ENCODE peak calls at places on chromosome 14, in nine cellular contexts. U is K562, T is AG04450, N is kidney epithelial cell, G is B cell, Y is HCT116, J is PC-9, B is psoas muscle, W is thoracic aorta. V is an unnamed sample.

GRCh38 chr14:72513994-72514659 is 379.8 kb downstream of the DPF3 start:
- DNase-seq in T (peak), J (no peak), Y (peak), G (no peak), N (peak), W (no peak), B (no peak), U (peak), V (no peak)

GRCh38 chr14:95660550-95661515 is 25.4 kb upstream of the TCL1B start:
- DNase-seq in T (no peak), B (no peak), N (no peak), G (no peak), Y (no peak), U (no peak), J (no peak), W (no peak), V (no peak)

GRCh38 chr14:98906123-98906995 is 365.6 kb downstream of the BCL11B start:
- DNase-seq in W (no peak), N (no peak), Y (peak), J (no peak), T (no peak), U (no peak), B (peak), G (no peak), V (no peak)

GRCh38 chr14:102827716-102828115 is 50.5 kb downstream of the TRAF3 start:
- DNase-seq in N (no peak), W (no peak), G (no peak), B (no peak), J (no peak), T (no peak), Y (no peak), U (no peak), V (no peak)

GRCh38 chr14:43031598-43031997 is 1424.9 kb downstream of the LRFN5 start:
- DNase-seq in Y (no peak), U (no peak), G (no peak), T (no peak), W (no peak), B (no peak), N (peak), J (no peak), V (no peak)

GRCh38 chr14:64844272-64844671 is 35.4 kb downstream of the SPTB start:
- DNase-seq in N (no peak), T (no peak), B (no peak), J (no peak), G (no peak), Y (no peak), U (no peak), W (no peak), V (no peak)

GRCh38 chr14:35438910-35439713 is 34.6 kb upstream of the NFKBIA start:
- DNase-seq in N (no peak), U (peak), G (peak), W (no peak), J (no peak), Y (peak), T (no peak), B (no peak), V (no peak)

GRCh38 chr14:104940526-104941150 is 16.0 kb downstream of the PLD4 start:
- DNase-seq in W (no peak), T (no peak), J (no peak), B (no peak), N (no peak), Y (no peak), U (no peak), G (no peak), V (no peak)

GRCh38 chr14:84084056-84084590 is 1445.8 kb upstream of the FLRT2 start:
- DNase-seq in N (no peak), T (no peak), G (no peak), Y (no peak), B (no peak), U (no peak), W (no peak), J (no peak), V (no peak)

DNA sequence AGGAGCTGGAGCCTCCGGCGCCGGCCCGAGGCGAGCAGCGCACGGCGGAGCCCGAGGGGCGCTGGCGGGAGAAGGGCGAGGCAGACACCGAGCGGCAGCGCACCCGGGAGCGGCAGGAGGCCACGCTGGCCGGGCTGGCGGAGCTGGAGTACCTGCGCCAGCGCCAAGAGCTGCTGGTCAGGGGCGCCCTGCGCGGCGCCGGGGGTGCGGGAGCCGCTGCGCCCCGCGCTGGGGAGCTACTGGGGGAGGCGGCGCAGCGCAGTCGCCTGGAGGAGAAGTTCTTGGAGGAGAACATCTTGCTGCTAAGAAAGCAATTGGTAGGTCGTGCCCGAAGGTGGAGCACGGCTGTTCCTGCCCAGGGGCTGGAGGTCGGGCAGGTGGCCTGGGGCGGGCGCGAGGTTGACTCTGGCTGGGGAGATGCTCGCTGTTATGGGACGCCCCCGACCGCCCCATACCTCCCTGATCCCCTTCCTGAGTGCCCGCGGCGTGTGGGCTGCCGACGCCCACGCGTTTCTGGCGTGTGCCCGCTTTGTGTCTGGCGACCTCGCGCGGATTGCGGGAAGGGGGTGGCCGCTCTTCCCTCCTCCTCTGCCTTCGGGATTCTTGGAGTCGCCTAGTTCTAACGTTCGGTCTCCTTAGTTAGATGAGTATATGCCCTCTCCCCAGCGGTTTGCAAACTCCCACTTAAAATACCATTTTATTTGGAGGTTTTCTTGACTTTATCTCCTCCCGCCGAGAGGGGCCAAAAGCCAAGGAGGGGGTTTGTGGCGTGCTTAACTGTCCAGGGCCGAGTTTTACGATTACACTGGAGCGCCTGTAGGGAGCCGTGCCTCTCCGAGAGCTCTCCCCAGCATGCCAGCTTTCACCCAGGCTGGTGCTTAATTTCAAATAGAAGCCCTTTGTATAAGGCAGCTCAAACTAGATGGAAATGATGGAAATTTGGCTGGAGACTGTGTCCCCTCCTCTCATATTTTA is 756 bp downstream of the DACT1 start:
- DNase-seq in U (no peak), Y (no peak), W (no peak), J (no peak), T (no peak), G (no peak), N (no peak), B (peak), V (no peak)
- TF ChIP-seq CTCF in U (no peak), Y (no peak), W (peak), J (no peak), T (peak), G (no peak), N (peak), B (no peak), V (no peak)

DNA sequence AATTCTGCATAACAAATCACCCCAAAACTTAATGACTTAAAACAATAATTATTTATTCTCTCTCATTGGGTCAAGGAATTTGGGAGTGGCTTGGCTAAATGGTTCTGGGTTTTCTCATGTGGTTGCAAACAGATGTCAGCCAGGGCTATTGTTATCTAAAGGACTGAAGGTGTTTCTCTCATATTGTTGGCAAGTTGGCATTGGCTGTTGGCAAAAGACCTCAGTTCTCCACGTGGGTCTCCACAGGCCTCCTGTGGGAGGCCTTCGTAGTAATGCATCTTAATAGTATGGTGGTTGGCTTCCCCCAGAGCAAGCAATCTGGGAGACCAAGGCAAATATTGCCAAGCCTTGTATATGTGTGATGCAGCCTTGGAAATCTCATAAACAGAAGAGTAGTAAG is 14.4 kb downstream of the GALNT16 start:
- DNase-seq in J (no peak), G (no peak), W (no peak), B (no peak), U (no peak), N (no peak), Y (no peak), T (no peak), V (no peak)
- TF ChIP-seq CTCF in J (no peak), G (no peak), W (no peak), B (no peak), U (no peak), N (no peak), Y (no peak), T (no peak), V (no peak)

DNA sequence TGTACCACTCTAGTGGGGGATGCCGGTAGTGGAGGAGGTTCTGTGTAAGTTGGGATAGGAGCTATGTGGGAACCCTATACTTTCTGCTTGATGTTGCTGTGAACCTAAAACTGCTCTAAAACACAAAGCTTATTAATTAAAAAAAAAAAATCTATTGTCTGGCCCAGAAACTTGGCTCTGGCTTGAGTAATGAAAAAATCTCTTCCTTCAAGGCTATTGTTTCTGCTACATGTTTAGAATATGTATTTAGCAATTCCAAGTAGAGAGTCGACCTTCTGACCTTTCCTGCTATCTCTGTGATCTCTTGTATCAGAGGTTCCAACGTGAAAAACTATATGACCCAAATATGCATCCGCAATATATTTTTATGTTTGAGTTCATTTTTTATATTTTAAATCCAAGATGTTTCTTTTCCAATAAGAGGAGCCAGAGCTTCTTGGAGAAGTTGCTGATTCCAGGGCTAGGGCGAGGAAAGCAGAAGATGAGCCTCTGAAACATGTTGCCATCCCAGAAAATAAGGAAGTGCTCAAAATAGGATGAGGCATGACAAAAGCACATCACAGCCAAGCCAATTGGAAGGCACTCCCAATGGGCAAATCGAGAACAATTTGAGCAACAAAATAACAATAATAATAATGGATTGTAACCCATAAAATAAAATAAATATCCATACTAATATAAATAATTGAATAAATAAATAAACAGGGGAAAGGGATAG is 184.6 kb upstream of the TMEM260 start:
- DNase-seq in B (no peak), J (no peak), Y (no peak), W (no peak), N (no peak), T (no peak), U (no peak), G (no peak), V (no peak)
- TF ChIP-seq CTCF in B (no peak), J (no peak), Y (no peak), W (no peak), N (no peak), T (no peak), U (no peak), G (no peak), V (no peak)

DNA sequence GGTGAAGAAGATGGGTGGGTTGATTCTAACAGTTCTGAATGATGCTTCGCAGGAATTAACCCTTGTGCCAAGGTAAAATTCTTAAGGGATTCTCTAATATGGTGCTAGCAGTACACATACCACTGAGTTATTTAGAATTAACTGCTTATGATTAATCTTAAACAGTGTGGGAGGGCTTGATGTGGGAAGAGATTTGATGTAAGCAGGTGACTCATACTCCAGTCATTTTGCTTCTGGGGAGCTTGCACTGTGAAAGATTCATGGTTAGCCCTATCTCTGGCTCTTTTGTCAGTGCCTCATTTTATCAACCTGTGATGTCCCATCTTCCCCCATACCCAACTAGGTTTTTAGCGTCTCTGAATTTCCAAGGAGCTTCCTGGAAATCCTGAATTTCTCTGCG is 83.8 kb downstream of the NRXN3 start:
- DNase-seq in Y (no peak), J (no peak), W (no peak), N (peak), U (no peak), T (no peak), G (no peak), B (no peak), V (no peak)
- TF ChIP-seq CTCF in Y (no peak), J (no peak), W (no peak), N (no peak), U (no peak), T (no peak), G (no peak), B (no peak), V (no peak)

V was measured in endothelial cell.